ENCODE peak calls at places on chromosomes 6 and 20, in four cellular contexts. Q is WTC11, G is fibroblast of the aortic adventitia, U is spleen. M is an unnamed sample.

GRCh38 chr6:30821862-30822784 is 62.2 kb upstream of the DDR1 start:
- DNase-seq in Q (no peak), G (peak; percentile 65), U (no peak), M (no peak)

GRCh38 chr6:100160913-100161312 is 166.9 kb upstream of the MCHR2 start:
- DNase-seq in G (no peak), U (no peak), Q (peak; percentile 34), M (no peak)

GRCh38 chr6:17589402-17590116 is 10.5 kb upstream of the FAM8A1 start:
- DNase-seq in Q (no peak), G (peak; percentile 70), U (no peak), M (no peak)

GRCh38 chr6:157778719-157779118 is 44.3 kb upstream of the SNX9 start:
- DNase-seq in U (no peak), G (no peak), Q (no peak), M (no peak)

GRCh38 chr6:40436685-40437604 is 150.2 kb downstream of the LRFN2 start:
- DNase-seq in U (no peak), Q (no peak), G (peak; percentile 0), M (no peak)

GRCh38 chr6:119227377-119227776 is 122.2 kb downstream of the MAN1A1 start:
- DNase-seq in Q (no peak), G (no peak), U (no peak), M (no peak)

GRCh38 chr20:8854566-8854965 is 214.3 kb upstream of the PLCB4 start:
- DNase-seq in U (no peak), G (peak; percentile 79), Q (peak; percentile 13), M (no peak)

GRCh38 chr6:15499591-15499990 is 163.2 kb downstream of the DTNBP1 start:
- DNase-seq in U (no peak), G (no peak), Q (no peak), M (no peak)

GRCh38 chr6:55069132-55069781 is 105.1 kb upstream of the HCRTR2 start:
- DNase-seq in U (no peak), G (peak; percentile 59), Q (peak; percentile 19), M (no peak)

GRCh38 chr20:2197166-2197565 is 95.5 kb downstream of the STK35 start:
- DNase-seq in Q (no peak), G (no peak), U (no peak), M (no peak)

GRCh38 chr6:10713962-10714361 is 8.9 kb upstream of the TMEM14C start:
- DNase-seq in G (no peak), Q (no peak), U (no peak), M (no peak)

GRCh38 chr6:65650086-65650485 is 56.9 kb downstream of the EYS start:
- DNase-seq in G (no peak), U (no peak), Q (no peak), M (no peak)

GRCh38 chr20:10510216-10510615 is 75.1 kb downstream of the SLX4IP start:
- DNase-seq in G (no peak), U (no peak), Q (no peak), M (no peak)

GRCh38 chr6:49890988-49891387 is 24.7 kb upstream of the CRISP1 start:
- DNase-seq in U (no peak), G (no peak), Q (no peak), M (no peak)

GRCh38 chr6:147382945-147383554 is 125.4 kb upstream of the SAMD5 start:
- DNase-seq in U (no peak), Q (no peak), G (peak; percentile 61), M (no peak)
- TF ChIP-seq CTCF in U (peak; percentile 50), Q (peak; percentile 44), G (peak; percentile 52), M (peak; percentile 84)

DNA sequence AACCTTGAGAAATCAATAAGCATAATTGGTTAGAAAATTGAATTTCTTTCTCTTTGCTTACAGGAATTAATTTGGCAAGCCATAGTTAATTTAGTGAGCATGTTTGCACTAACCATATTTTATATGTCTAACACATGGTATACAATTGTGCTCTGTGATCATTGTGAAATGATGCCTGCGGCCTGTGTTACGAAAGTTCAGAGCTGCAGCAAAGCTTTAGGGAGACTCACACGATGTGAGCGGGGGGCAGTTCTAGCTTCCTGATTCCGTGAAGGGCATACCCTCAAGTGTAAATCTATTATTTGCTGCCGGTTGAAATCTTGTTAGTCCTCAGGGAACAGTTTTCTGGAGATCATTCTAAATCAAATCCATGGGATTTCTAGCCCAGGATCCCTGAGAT is 25.5 kb upstream of the ADTRP start:
- DNase-seq in G (no peak), Q (no peak), U (no peak), M (no peak)
- TF ChIP-seq CTCF in G (no peak), Q (no peak), U (no peak), M (no peak)

GRCh38 chr6:84424956-84425355 is 197.5 kb upstream of the CEP162 start:
- DNase-seq in G (no peak), U (no peak), Q (no peak), M (no peak)

GRCh38 chr6:84432616-84433015 is 205.2 kb upstream of the CEP162 start:
- DNase-seq in G (peak; percentile 78), U (no peak), Q (no peak), M (no peak)

GRCh38 chr6:84422380-84422968 is 195.0 kb upstream of the CEP162 start:
- DNase-seq in U (no peak), G (peak; percentile 72), Q (peak; percentile 82), M (no peak)

GRCh38 chr6:84426002-84426705 is 198.7 kb upstream of the CEP162 start:
- DNase-seq in G (peak; percentile 12), U (no peak), Q (no peak), M (no peak)

DNA sequence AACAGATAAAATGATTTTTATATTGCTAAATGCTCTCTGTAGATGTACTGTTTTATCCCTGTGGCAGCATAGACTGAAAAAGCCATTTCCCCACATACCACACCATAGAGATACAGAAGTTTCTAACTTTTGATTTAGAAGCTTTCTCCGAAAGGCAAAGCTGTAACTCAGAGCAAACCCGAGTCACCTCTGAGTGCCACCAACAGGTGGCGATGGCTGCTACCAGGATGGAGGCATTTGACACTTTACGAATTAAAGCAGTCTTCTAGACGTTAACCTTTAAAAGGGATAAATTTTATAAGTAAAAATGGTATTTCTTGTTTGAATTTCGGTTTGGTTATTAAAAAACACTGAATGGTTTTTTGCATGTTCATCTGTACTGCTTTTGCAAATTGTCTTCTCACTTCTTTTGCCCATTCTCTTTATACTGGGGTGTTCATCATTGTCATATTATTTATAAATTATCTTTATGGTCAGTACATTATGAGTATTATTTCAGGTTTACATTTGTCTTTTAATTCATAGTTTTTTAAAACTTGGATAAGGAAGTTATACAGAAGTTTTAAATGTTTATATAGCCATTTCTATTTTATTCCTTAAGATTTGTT is 201.0 kb upstream of the CEP162 start:
- DNase-seq in G (peak; percentile 78), Q (peak; percentile 70), U (no peak), M (no peak)
- TF ChIP-seq CTCF in G (peak; percentile 94), Q (peak; percentile 51), U (peak; percentile 50), M (peak; percentile 97)

GRCh38 chr6:132936641-132937040 is 122.3 kb downstream of the RPS12 start:
- DNase-seq in U (no peak), Q (no peak), G (no peak), M (no peak)

GRCh38 chr6:132934496-132934895 is 120.1 kb downstream of the RPS12 start:
- DNase-seq in G (no peak), Q (no peak), U (no peak), M (no peak)

GRCh38 chr6:132932566-132932965 is 118.2 kb downstream of the RPS12 start:
- DNase-seq in U (no peak), G (no peak), Q (no peak), M (no peak)

GRCh38 chr6:132933085-132933484 is 118.7 kb downstream of the RPS12 start:
- DNase-seq in G (no peak), Q (no peak), U (no peak), M (no peak)

DNA sequence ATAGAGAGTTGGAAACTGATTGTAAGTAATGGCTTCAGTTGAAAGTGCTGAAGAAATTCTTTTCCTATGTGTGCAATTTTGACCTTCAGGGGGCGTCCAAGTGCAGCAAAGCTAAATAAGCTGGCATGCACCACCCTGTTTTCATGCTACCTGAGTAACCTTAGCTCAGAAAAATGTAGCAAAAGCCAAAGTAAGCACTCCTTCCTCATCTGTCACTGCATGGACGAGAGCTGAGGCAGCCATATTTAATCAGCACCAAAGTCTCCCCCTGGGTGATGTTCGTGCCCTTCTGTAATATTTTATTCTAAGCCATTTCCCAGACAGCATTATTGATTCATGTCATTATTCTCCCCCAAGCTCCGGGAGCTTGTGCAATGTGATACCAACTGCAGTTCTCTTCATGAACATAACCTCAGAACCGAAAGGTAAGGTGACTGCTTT is 123.1 kb downstream of the RPS12 start:
- DNase-seq in G (peak; percentile 31), Q (peak; percentile 62), U (no peak), M (no peak)
- TF ChIP-seq CTCF in G (peak; percentile 52), Q (peak; percentile 37), U (no peak), M (peak; percentile 82)

DNA sequence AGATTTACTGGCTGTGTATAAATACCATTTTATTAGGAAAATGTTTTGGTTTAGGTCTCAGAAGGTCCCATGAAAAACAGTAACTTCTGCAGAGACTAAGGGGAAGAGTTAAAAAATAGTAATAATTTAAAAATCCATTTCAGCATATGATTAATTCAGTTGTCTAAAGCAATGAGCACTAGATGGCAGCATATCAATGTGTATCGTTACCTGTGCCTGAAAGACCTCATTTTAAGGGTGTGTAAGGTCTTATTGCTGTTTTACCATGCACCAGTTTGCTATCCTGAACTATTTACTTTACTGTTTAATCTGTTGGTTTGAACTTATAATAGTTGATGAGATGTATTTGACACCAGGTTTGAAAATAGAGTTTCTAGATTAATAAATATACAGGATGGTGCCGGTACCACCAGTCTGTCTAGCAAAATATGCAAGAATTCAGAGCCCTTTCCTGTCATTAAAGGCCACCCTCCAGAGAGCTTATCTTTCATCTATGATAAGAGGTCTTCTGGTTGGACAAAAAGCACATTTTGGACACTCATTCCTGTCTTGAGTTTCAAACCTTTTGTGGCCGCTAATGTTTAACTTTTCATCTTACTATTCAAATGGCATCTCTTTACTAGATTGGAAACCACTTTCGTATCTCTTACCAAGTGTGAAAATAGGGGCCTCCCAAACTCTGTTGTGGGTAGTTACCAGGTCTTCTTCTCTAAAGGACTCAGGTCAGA is 8.9 kb upstream of the AHI1 start:
- DNase-seq in U (no peak), Q (no peak), G (peak; percentile 82), M (no peak)
- TF ChIP-seq CTCF in U (peak; percentile 52), Q (no peak), G (peak; percentile 49), M (peak; percentile 88)

DNA sequence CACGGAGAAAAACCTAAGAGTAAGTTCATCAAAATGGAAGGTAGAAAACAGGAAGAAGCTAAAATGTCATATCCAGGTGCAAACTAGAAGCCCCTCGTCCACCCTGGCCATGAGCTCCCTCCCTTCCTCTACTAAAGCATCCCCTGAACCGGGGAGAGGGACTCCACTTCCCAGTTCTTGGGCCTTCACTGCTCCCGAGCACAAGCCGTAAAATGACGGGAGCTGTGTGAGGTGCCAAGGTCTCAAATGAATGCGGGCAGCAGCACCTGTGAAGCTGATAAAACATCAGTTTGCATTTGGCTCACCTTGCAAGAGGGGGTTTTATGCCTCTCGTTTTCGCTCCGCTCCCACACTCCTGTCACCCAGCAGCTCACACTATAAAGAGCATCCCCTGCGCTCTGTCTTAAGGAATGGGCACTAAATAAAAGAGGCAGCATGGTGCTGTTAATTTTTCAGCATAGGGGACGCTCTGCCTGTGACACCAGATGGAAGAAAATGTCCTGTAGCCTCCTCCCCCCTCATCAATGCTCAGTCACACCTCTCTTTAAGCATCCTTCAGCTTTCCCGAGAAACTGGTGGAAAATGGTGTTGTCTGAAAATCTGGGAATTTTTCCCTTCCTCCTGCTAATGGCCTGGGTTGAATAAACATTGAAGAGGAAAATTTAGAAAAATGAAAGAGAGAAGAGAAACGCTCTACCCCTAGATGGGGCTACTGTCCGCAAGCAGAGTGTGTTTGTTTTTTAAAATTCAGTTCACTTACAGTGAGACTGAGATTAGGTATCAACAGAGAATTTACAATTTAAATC is 563.0 kb upstream of the AGPAT4 start:
- DNase-seq in G (no peak), Q (no peak), U (no peak), M (no peak)
- TF ChIP-seq CTCF in G (no peak), Q (no peak), U (no peak), M (peak; percentile 87)

GRCh38 chr20:11912664-11913415 is 4.9 kb upstream of the BTBD3 start:
- DNase-seq in Q (no peak), G (no peak), U (no peak), M (no peak)
- TF ChIP-seq CTCF in Q (no peak), G (no peak), U (no peak), M (no peak)